ENCODE peak calls at places on chromosomes 2 and 18, in six cellular contexts. F is HepG2, Y is GM12878, I is upper lobe of left lung, J is K562, R is A549. N is an unnamed sample.

GRCh38 chr18:41767960-41768359 is 187.1 kb upstream of the PIK3C3 start:
- ATAC-seq in J (no peak), R (no peak), Y (peak; percentile 55), I (no peak), F (no peak), N (no peak)

GRCh38 chr2:54587439-54588016 is 131.4 kb downstream of the SPTBN1 start:
- ATAC-seq in I (no peak), R (no peak), J (no peak), Y (no peak), F (no peak), N (no peak)

GRCh38 chr2:780002-780401 is 102.8 kb upstream of the TMEM18 start:
- ATAC-seq in F (no peak), R (no peak), Y (no peak), I (no peak), J (no peak), N (no peak)

GRCh38 chr2:211454684-211455083 is 898.3 kb downstream of the CPS1 start:
- ATAC-seq in I (no peak), F (no peak), R (no peak), J (no peak), Y (no peak), N (no peak)

GRCh38 chr2:129347486-129348217 is 631.8 kb upstream of the RAB6C start:
- ATAC-seq in I (no peak), R (no peak), J (no peak), Y (peak; percentile 99), F (no peak), N (no peak)

GRCh38 chr2:118668431-118669424 is 178.7 kb downstream of the EN1 start:
- ATAC-seq in R (peak; percentile 92), I (no peak), F (no peak), Y (no peak), J (no peak), N (peak; percentile 51)

GRCh38 chr2:189178726-189179606 is 595 bp downstream of the COL5A2 start:
- ATAC-seq in R (peak; percentile 71), F (no peak), J (no peak), Y (no peak), I (no peak), N (no peak)

GRCh38 chr2:60303685-60304084 is 249.8 kb downstream of the BCL11A start:
- ATAC-seq in J (no peak), F (no peak), I (no peak), R (no peak), Y (no peak), N (no peak)

GRCh38 chr2:64517511-64517884 is 6.6 kb upstream of the AFTPH start:
- ATAC-seq in Y (no peak), J (no peak), I (no peak), F (peak; percentile 38), R (no peak), N (no peak)

GRCh38 chr2:187509667-187510417 is 44.4 kb downstream of the TFPI start:
- ATAC-seq in I (peak; percentile 51), R (no peak), F (peak; percentile 91), Y (peak; percentile 41), J (peak; percentile 70), N (peak; percentile 48)

GRCh38 chr2:230256735-230257332 is 31.3 kb downstream of the SP140 start:
- ATAC-seq in Y (peak; percentile 71), I (no peak), R (no peak), J (no peak), F (no peak), N (no peak)

GRCh38 chr18:60951091-60951490 is 382.1 kb upstream of the CDH20 start:
- ATAC-seq in Y (no peak), F (no peak), I (no peak), J (no peak), R (no peak), N (no peak)

GRCh38 chr18:39318008-39318407 is 1752.4 kb upstream of the CELF4 start:
- ATAC-seq in R (no peak), J (no peak), F (no peak), I (no peak), Y (peak; percentile 63), N (no peak)

GRCh38 chr2:112523291-112523777 is 18.9 kb upstream of the POLR1B start:
- ATAC-seq in R (no peak), I (no peak), F (no peak), J (no peak), Y (no peak), N (no peak)

GRCh38 chr18:61975526-61976326 is 82.9 kb upstream of the RNF152 start:
- ATAC-seq in R (no peak), Y (peak; percentile 67), I (no peak), F (no peak), J (no peak), N (no peak)

GRCh38 chr2:234399451-234400246 is 97.2 kb downstream of the ARL4C start:
- ATAC-seq in Y (no peak), F (no peak), J (no peak), R (no peak), I (no peak), N (no peak)

GRCh38 chr2:220856486-220856885 is 715.6 kb downstream of the EPHA4 start:
- ATAC-seq in Y (no peak), J (no peak), I (no peak), R (no peak), F (no peak), N (no peak)

GRCh38 chr2:71821856-71822255 is 325.8 kb downstream of the CYP26B1 start:
- ATAC-seq in J (no peak), I (no peak), Y (no peak), F (no peak), R (no peak), N (no peak)

GRCh38 chr2:211458974-211459373 is 902.6 kb downstream of the CPS1 start:
- ATAC-seq in R (no peak), J (no peak), I (no peak), Y (no peak), F (no peak), N (no peak)

GRCh38 chr2:42809876-42810125 is 17.4 kb upstream of the HAAO start:
- ATAC-seq in R (peak; percentile 79), I (peak; percentile 81), Y (no peak), J (peak; percentile 86), F (no peak), N (peak; percentile 80)

GRCh38 chr2:226423498-226423960 is 376.1 kb downstream of the IRS1 start:
- ATAC-seq in J (no peak), R (no peak), Y (peak; percentile 84), I (peak; percentile 68), F (no peak), N (no peak)

GRCh38 chr18:3619746-3620145 is 169.8 kb downstream of the TGIF1 start:
- ATAC-seq in J (no peak), I (no peak), R (no peak), F (no peak), Y (no peak), N (no peak)

GRCh38 chr18:55302337-55302833 is 285.6 kb downstream of the TCF4 start:
- ATAC-seq in J (peak; percentile 67), R (no peak), I (no peak), Y (peak; percentile 10), F (no peak), N (no peak)

GRCh38 chr18:8548186-8548585 is 61.1 kb upstream of the RAB12 start:
- ATAC-seq in R (no peak), I (no peak), J (peak; percentile 38), Y (no peak), F (no peak), N (no peak)

GRCh38 chr2:119755906-119756305 is 3.8 kb upstream of the PTPN4 start:
- ATAC-seq in I (no peak), R (no peak), Y (no peak), J (no peak), F (no peak), N (no peak)

DNA sequence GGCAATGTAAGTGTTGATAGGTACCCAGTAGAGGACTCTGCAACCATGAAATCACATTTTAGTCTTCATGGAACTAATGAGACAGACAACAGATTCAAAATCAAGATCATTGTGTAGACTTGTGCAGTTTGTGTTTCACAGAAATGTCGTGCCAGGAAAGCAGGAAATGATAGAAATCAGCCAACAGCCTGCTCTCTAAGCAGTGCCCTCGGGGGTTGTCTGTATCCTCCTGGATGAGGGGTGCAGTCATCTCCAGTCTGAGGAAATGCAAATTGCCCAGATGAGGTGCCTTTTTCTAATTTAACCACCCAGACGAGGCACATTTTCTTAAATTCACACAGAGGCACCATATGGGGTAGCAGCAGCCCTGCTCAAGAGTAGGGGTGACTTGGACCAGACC is 663.1 kb downstream of the XIRP2 start:
- ATAC-seq in J (no peak), R (no peak), F (no peak), Y (no peak), I (no peak), N (no peak)
- H3K4me1 ChIP-seq in J (no peaks in the 10 kb centered on the region), R (no peaks in the 10 kb centered on the region), F (peaks cover 6% of the 10 kb centered on the region), Y (no peaks in the 10 kb centered on the region), I (no peaks in the 10 kb centered on the region), N (no peaks in the 10 kb centered on the region)

DNA sequence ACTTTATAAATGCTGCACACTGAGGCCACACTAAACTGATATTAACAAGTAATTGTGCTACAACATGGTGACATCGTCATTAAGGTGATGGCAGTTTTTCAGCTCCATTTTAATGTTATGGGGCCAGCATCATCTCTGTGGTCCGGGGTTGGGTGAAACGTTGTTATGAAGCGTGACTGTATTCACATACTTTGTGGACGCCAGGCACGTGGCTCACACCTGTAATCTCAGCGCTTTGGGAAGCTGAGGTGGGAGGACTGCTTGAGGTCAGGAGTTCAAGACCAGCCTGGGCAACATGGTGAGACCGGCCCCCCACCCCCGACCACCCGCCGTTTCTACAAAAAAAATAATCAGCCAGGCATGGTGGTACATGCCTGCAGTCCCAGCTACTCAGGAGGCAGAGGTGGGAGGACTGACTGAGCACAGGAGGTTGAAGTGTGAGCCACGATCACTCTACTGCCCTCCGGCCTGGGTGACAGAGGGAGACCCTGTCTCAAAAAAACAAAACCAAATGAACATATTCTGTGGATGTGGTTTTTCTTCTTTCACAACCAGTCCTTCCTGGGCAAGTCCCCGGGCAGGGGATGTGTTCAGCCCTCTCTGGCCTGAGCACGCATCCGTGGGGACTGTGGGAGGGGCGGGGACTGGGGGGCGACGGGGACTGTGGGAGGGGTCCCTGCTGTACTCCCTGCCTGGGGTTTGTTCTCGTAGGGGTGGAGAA is 12.9 kb upstream of the GAL3ST2 start:
- ATAC-seq in F (no peak), Y (peak; percentile 38), I (no peak), J (no peak), R (no peak), N (no peak)
- TF ChIP-seq EP300 in F (no peak), Y (no peak), I (no peak), J (no peak), R (no peak), N (no peak)

GRCh38 chr2:27084297-27085061 is 2.1 kb upstream of the KHK start:
- ATAC-seq in I (no peak), Y (no peak), J (no peak), R (no peak), F (no peak), N (no peak)

GRCh38 chr2:27081984-27082772 is 3.8 kb downstream of the EMILIN1 start:
- ATAC-seq in R (no peak), Y (no peak), I (no peak), J (no peak), F (no peak), N (no peak)

GRCh38 chr2:27085062-27085669 is 1.4 kb upstream of the KHK start:
- ATAC-seq in R (no peak), Y (no peak), I (no peak), F (no peak), J (no peak), N (no peak)

GRCh38 chr2:27083410-27084296 is 2.9 kb upstream of the KHK start:
- ATAC-seq in R (no peak), I (no peak), Y (no peak), F (no peak), J (no peak), N (no peak)

GRCh38 chr2:27082773-27083409 is 3.7 kb upstream of the KHK start:
- ATAC-seq in F (no peak), I (no peak), R (no peak), Y (no peak), J (no peak), N (no peak)
- H3K4me1 ChIP-seq in F (peaks cover 76% of the 10 kb centered on the region), I (peaks cover 38% of the 10 kb centered on the region), R (peaks cover 17% of the 10 kb centered on the region), Y (peaks cover 25% of the 10 kb centered on the region), J (peaks cover 76% of the 10 kb centered on the region), N (peaks cover 6% of the 10 kb centered on the region)

GRCh38 chr18:58201728-58202405 is 157.8 kb downstream of the NEDD4L start:
- ATAC-seq in I (no peak), J (no peak), R (no peak), Y (no peak), F (no peak), N (peak; percentile 20)
- TF ChIP-seq EP300 in I (no peak), J (no peak), R (no peak), Y (no peak), F (no peak), N (no peak)